ENCODE peak calls at places on chromosome 16, in ten cellular contexts. V, Z, D, G, N, U, F, A, P and M are unnamed samples.

GRCh38 chr16:23362460-23363317 is 60.6 kb downstream of the SCNN1B start:
- DNase-seq in V (no peak), Z (no peak), D (no peak), G (no peak), N (no peak), U (no peak), F (no peak), A (peak), P (no peak), M (no peak)

GRCh38 chr16:72198021-72198420 is 26.1 kb upstream of the PMFBP1 start:
- DNase-seq in V (peak), Z (peak), D (no peak), G (no peak), N (peak), U (no peak), F (peak), A (no peak), P (no peak), M (peak)

GRCh38 chr16:84692451-84692850 is 7.3 kb upstream of the USP10 start:
- DNase-seq in V (peak), Z (no peak), D (no peak), G (no peak), N (no peak), U (no peak), F (no peak), A (no peak), P (no peak), M (no peak)

GRCh38 chr16:2194852-2195315 is 1.5 kb downstream of the CASKIN1 start:
- DNase-seq in V (peak), Z (no peak), D (peak), G (peak), N (peak), U (peak), F (peak), A (no peak), P (no peak), M (peak)

GRCh38 chr16:57946181-57946801 is 24.6 kb downstream of the CNGB1 start:
- DNase-seq in V (no peak), Z (no peak), D (no peak), G (no peak), N (no peak), U (no peak), F (no peak), A (no peak), P (no peak), M (peak)

GRCh38 chr16:85293899-85294642 is 181.8 kb upstream of the CIBAR2 start:
- DNase-seq in V (no peak), Z (no peak), D (no peak), G (no peak), N (no peak), U (no peak), F (no peak), A (no peak), P (no peak), M (no peak)

GRCh38 chr16:90001761-90002503 is 17.3 kb downstream of the DBNDD1 start:
- DNase-seq in V (no peak), Z (no peak), D (no peak), G (no peak), N (no peak), U (no peak), F (no peak), A (no peak), P (no peak), M (peak)

GRCh38 chr16:68382296-68382718 is 66.0 kb downstream of the SMPD3 start:
- DNase-seq in V (no peak), Z (no peak), D (no peak), G (peak), N (no peak), U (peak), F (no peak), A (no peak), P (no peak), M (peak)

GRCh38 chr16:87628940-87629339 is 26.6 kb downstream of the JPH3 start:
- DNase-seq in V (peak), Z (no peak), D (no peak), G (no peak), N (peak), U (no peak), F (peak), A (no peak), P (no peak), M (peak)

GRCh38 chr16:72189865-72190371 is 18.0 kb upstream of the PMFBP1 start:
- DNase-seq in V (peak), Z (no peak), D (no peak), G (no peak), N (peak), U (no peak), F (peak), A (no peak), P (no peak), M (no peak)

GRCh38 chr16:50509521-50510341 is 38.5 kb upstream of the NKD1 start:
- DNase-seq in V (peak), Z (no peak), D (peak), G (peak), N (no peak), U (no peak), F (peak), A (no peak), P (no peak), M (no peak)

GRCh38 chr16:626787-627457 is 3.9 kb upstream of the WFIKKN1 start:
- DNase-seq in V (peak), Z (no peak), D (no peak), G (no peak), N (peak), U (no peak), F (peak), A (no peak), P (no peak), M (peak)

GRCh38 chr16:79618041-79618711 is 17.6 kb upstream of the MAF start:
- DNase-seq in V (no peak), Z (no peak), D (no peak), G (no peak), N (no peak), U (no peak), F (no peak), A (no peak), P (no peak), M (peak)

GRCh38 chr16:58329147-58329546 is 34.3 kb upstream of the PRSS54 start:
- DNase-seq in V (peak), Z (no peak), D (no peak), G (no peak), N (peak), U (no peak), F (peak), A (no peak), P (no peak), M (peak)

GRCh38 chr16:49592507-49593422 is 219.2 kb downstream of the C16orf78 start:
- DNase-seq in V (peak), Z (no peak), D (peak), G (peak), N (peak), U (peak), F (peak), A (no peak), P (no peak), M (peak)

GRCh38 chr16:11515540-11516430 is 70.9 kb downstream of the LITAF start:
- DNase-seq in V (no peak), Z (no peak), D (no peak), G (no peak), N (no peak), U (no peak), F (no peak), A (no peak), P (no peak), M (no peak)

GRCh38 chr16:75244844-75245758 is 6.3 kb downstream of the BCAR1 start:
- DNase-seq in V (peak), Z (peak), D (no peak), G (peak), N (peak), U (peak), F (peak), A (peak), P (no peak), M (peak)

GRCh38 chr16:80105160-80105559 is 435.6 kb upstream of the DYNLRB2 start:
- DNase-seq in V (peak), Z (no peak), D (no peak), G (no peak), N (peak), U (no peak), F (peak), A (no peak), P (no peak), M (no peak)

GRCh38 chr16:5982979-5983378 is 885.4 kb upstream of the EEF2KMT start:
- DNase-seq in V (no peak), Z (no peak), D (no peak), G (no peak), N (no peak), U (no peak), F (no peak), A (no peak), P (no peak), M (no peak)

GRCh38 chr16:87086575-87086974 is 230.6 kb downstream of the C16orf95 start:
- DNase-seq in V (peak), Z (no peak), D (peak), G (peak), N (peak), U (no peak), F (peak), A (no peak), P (no peak), M (peak)

GRCh38 chr16:47734987-47735594 is 274.0 kb downstream of the PHKB start:
- DNase-seq in V (no peak), Z (no peak), D (no peak), G (no peak), N (no peak), U (no peak), F (no peak), A (no peak), P (no peak), M (no peak)

GRCh38 chr16:68764866-68765265 is 27.8 kb downstream of the CDH1 start:
- DNase-seq in V (no peak), Z (no peak), D (no peak), G (no peak), N (no peak), U (no peak), F (no peak), A (no peak), P (no peak), M (no peak)

GRCh38 chr16:11256657-11257130 is 690 bp upstream of the SOCS1 start:
- DNase-seq in V (peak), Z (no peak), D (no peak), G (no peak), N (peak), U (no peak), F (peak), A (peak), P (no peak), M (peak)

GRCh38 chr16:66525396-66526180 is 24.3 kb downstream of the TK2 start:
- DNase-seq in V (peak), Z (no peak), D (no peak), G (no peak), N (peak), U (no peak), F (peak), A (no peak), P (no peak), M (peak)

GRCh38 chr16:87552772-87553171 is 49.5 kb upstream of the JPH3 start:
- DNase-seq in V (peak), Z (no peak), D (no peak), G (no peak), N (no peak), U (no peak), F (peak), A (no peak), P (no peak), M (peak)

GRCh38 chr16:83992624-83993023 is 24.6 kb downstream of the NECAB2 start:
- DNase-seq in V (peak), Z (peak), D (no peak), G (no peak), N (peak), U (no peak), F (peak), A (no peak), P (no peak), M (peak)

GRCh38 chr16:84514874-84515835 is 10.7 kb upstream of the MEAK7 start:
- DNase-seq in V (no peak), Z (no peak), D (no peak), G (peak), N (no peak), U (peak), F (no peak), A (no peak), P (peak), M (no peak)

GRCh38 chr16:54987081-54987480 is 56.4 kb downstream of the IRX5 start:
- DNase-seq in V (no peak), Z (no peak), D (no peak), G (no peak), N (no peak), U (no peak), F (no peak), A (no peak), P (no peak), M (no peak)

GRCh38 chr16:53511403-53512280 is 8.6 kb upstream of the AKTIP start:
- DNase-seq in V (no peak), Z (no peak), D (no peak), G (no peak), N (no peak), U (no peak), F (no peak), A (no peak), P (no peak), M (no peak)

GRCh38 chr16:26983426-26983825 is 83.3 kb upstream of the C16orf82 start:
- DNase-seq in V (peak), Z (no peak), D (no peak), G (no peak), N (peak), U (no peak), F (peak), A (no peak), P (no peak), M (no peak)

GRCh38 chr16:58853830-58854229 is 119.7 kb upstream of the GOT2 start:
- DNase-seq in V (no peak), Z (no peak), D (no peak), G (no peak), N (no peak), U (no peak), F (no peak), A (no peak), P (no peak), M (no peak)

GRCh38 chr16:87808108-87808507 is 42.3 kb upstream of the KLHDC4 start:
- DNase-seq in V (no peak), Z (no peak), D (no peak), G (no peak), N (no peak), U (no peak), F (no peak), A (no peak), P (no peak), M (peak)